ENCODE peak calls at places on chromosomes 2 and 18, in six cellular contexts. One of them, this sample, is unnamed.
A peak's percentile ranks its signal among the peaks of the same experiment; 100 is the strongest.

GRCh38 chr2:140064241-140064640 is 1284.1 kb upstream of the NXPH2 start:
- DNase-seq in fibroblast of mammary gland: no peak
- DNase-seq in activated CD4-positive, alpha-beta T cell treated with anti-CD3 and anti-CD28 coated beads for 24 hours: no peak
- DNase-seq in HTR-8/SVneo: no peak
- DNase-seq in SK-N-MC: no peak
- DNase-seq in dermis blood vessel endothelial cell: no peak
- DNase-seq in this sample: no peak

GRCh38 chr2:17966793-17967192 is 88.3 kb downstream of the KCNS3 start:
- DNase-seq in fibroblast of mammary gland: no peak
- DNase-seq in activated CD4-positive, alpha-beta T cell treated with anti-CD3 and anti-CD28 coated beads for 24 hours: no peak
- DNase-seq in HTR-8/SVneo: no peak
- DNase-seq in SK-N-MC: no peak
- DNase-seq in dermis blood vessel endothelial cell: no peak
- DNase-seq in this sample: no peak

GRCh38 chr2:195121341-195121740 is 535.7 kb upstream of the SLC39A10 start:
- DNase-seq in fibroblast of mammary gland: no peak
- DNase-seq in activated CD4-positive, alpha-beta T cell treated with anti-CD3 and anti-CD28 coated beads for 24 hours: no peak
- DNase-seq in HTR-8/SVneo: no peak
- DNase-seq in SK-N-MC: no peak
- DNase-seq in dermis blood vessel endothelial cell: no peak
- DNase-seq in this sample: no peak

GRCh38 chr2:153004627-153005026 is 286.2 kb downstream of the ARL6IP6 start:
- DNase-seq in fibroblast of mammary gland: no peak
- DNase-seq in activated CD4-positive, alpha-beta T cell treated with anti-CD3 and anti-CD28 coated beads for 24 hours: no peak
- DNase-seq in HTR-8/SVneo: no peak
- DNase-seq in SK-N-MC: no peak
- DNase-seq in dermis blood vessel endothelial cell: no peak
- DNase-seq in this sample: no peak

GRCh38 chr18:31100598-31101147 is 1.5 kb downstream of the DSC2 start:
- DNase-seq in fibroblast of mammary gland: no peak
- DNase-seq in activated CD4-positive, alpha-beta T cell treated with anti-CD3 and anti-CD28 coated beads for 24 hours: no peak
- DNase-seq in HTR-8/SVneo: no peak
- DNase-seq in SK-N-MC: no peak
- DNase-seq in dermis blood vessel endothelial cell: no peak
- DNase-seq in this sample: no peak

GRCh38 chr2:9897796-9898195 is 53.7 kb upstream of the GRHL1 start:
- DNase-seq in fibroblast of mammary gland: peak; percentile 6
- DNase-seq in activated CD4-positive, alpha-beta T cell treated with anti-CD3 and anti-CD28 coated beads for 24 hours: no peak
- DNase-seq in HTR-8/SVneo: no peak
- DNase-seq in SK-N-MC: no peak
- DNase-seq in dermis blood vessel endothelial cell: no peak
- DNase-seq in this sample: no peak

GRCh38 chr18:816869-817268 is 4.8 kb upstream of the YES1 start:
- DNase-seq in fibroblast of mammary gland: no peak
- DNase-seq in activated CD4-positive, alpha-beta T cell treated with anti-CD3 and anti-CD28 coated beads for 24 hours: no peak
- DNase-seq in HTR-8/SVneo: no peak
- DNase-seq in SK-N-MC: no peak
- DNase-seq in dermis blood vessel endothelial cell: no peak
- DNase-seq in this sample: no peak

GRCh38 chr2:233413529-233414272 is 59.4 kb downstream of the DGKD start:
- DNase-seq in fibroblast of mammary gland: peak; percentile 70
- DNase-seq in activated CD4-positive, alpha-beta T cell treated with anti-CD3 and anti-CD28 coated beads for 24 hours: no peak
- DNase-seq in HTR-8/SVneo: peak; percentile 83
- DNase-seq in SK-N-MC: no peak
- DNase-seq in dermis blood vessel endothelial cell: peak; percentile 87
- DNase-seq in this sample: peak; percentile 80

GRCh38 chr2:8882094-8882493 is 44.7 kb upstream of the KIDINS220 start:
- DNase-seq in fibroblast of mammary gland: peak; percentile 48
- DNase-seq in activated CD4-positive, alpha-beta T cell treated with anti-CD3 and anti-CD28 coated beads for 24 hours: no peak
- DNase-seq in HTR-8/SVneo: peak; percentile 18
- DNase-seq in SK-N-MC: no peak
- DNase-seq in dermis blood vessel endothelial cell: peak; percentile 27
- DNase-seq in this sample: no peak

GRCh38 chr2:196851068-196851467 is 41.9 kb upstream of the C2orf66 start:
- DNase-seq in fibroblast of mammary gland: peak; percentile 5
- DNase-seq in activated CD4-positive, alpha-beta T cell treated with anti-CD3 and anti-CD28 coated beads for 24 hours: no peak
- DNase-seq in HTR-8/SVneo: no peak
- DNase-seq in SK-N-MC: no peak
- DNase-seq in dermis blood vessel endothelial cell: no peak
- DNase-seq in this sample: no peak

GRCh38 chr2:88897718-88898117 is 206.2 kb downstream of the RPIA start:
- DNase-seq in fibroblast of mammary gland: no peak
- DNase-seq in activated CD4-positive, alpha-beta T cell treated with anti-CD3 and anti-CD28 coated beads for 24 hours: no peak
- DNase-seq in HTR-8/SVneo: no peak
- DNase-seq in SK-N-MC: no peak
- DNase-seq in dermis blood vessel endothelial cell: no peak
- DNase-seq in this sample: no peak

GRCh38 chr2:112010751-112011150 is 44.3 kb upstream of the TMEM87B start:
- DNase-seq in fibroblast of mammary gland: no peak
- DNase-seq in activated CD4-positive, alpha-beta T cell treated with anti-CD3 and anti-CD28 coated beads for 24 hours: no peak
- DNase-seq in HTR-8/SVneo: no peak
- DNase-seq in SK-N-MC: no peak
- DNase-seq in dermis blood vessel endothelial cell: no peak
- DNase-seq in this sample: no peak

GRCh38 chr2:223989206-223989859 is 32.1 kb downstream of the MRPL44 start:
- DNase-seq in fibroblast of mammary gland: no peak
- DNase-seq in activated CD4-positive, alpha-beta T cell treated with anti-CD3 and anti-CD28 coated beads for 24 hours: no peak
- DNase-seq in HTR-8/SVneo: no peak
- DNase-seq in SK-N-MC: no peak
- DNase-seq in dermis blood vessel endothelial cell: no peak
- DNase-seq in this sample: no peak

GRCh38 chr2:111883661-111884591 is at the start of gene ANAPC1:
- DNase-seq in fibroblast of mammary gland: peak; percentile 66
- DNase-seq in activated CD4-positive, alpha-beta T cell treated with anti-CD3 and anti-CD28 coated beads for 24 hours: peak; percentile 78
- DNase-seq in HTR-8/SVneo: peak; percentile 88
- DNase-seq in SK-N-MC: no peak
- DNase-seq in dermis blood vessel endothelial cell: peak; percentile 90
- DNase-seq in this sample: peak; percentile 87

GRCh38 chr2:54757496-54757895 is 34.0 kb downstream of the EML6 start:
- DNase-seq in fibroblast of mammary gland: peak; percentile 67
- DNase-seq in activated CD4-positive, alpha-beta T cell treated with anti-CD3 and anti-CD28 coated beads for 24 hours: no peak
- DNase-seq in HTR-8/SVneo: no peak
- DNase-seq in SK-N-MC: no peak
- DNase-seq in dermis blood vessel endothelial cell: peak; percentile 24
- DNase-seq in this sample: peak; percentile 21

GRCh38 chr2:240466579-240467148 is 31.2 kb downstream of the GPC1 start:
- DNase-seq in fibroblast of mammary gland: no peak
- DNase-seq in activated CD4-positive, alpha-beta T cell treated with anti-CD3 and anti-CD28 coated beads for 24 hours: no peak
- DNase-seq in HTR-8/SVneo: no peak
- DNase-seq in SK-N-MC: no peak
- DNase-seq in dermis blood vessel endothelial cell: no peak
- DNase-seq in this sample: no peak

GRCh38 chr2:137190411-137191190 is 425.3 kb downstream of the THSD7B start:
- DNase-seq in fibroblast of mammary gland: peak; percentile 70
- DNase-seq in activated CD4-positive, alpha-beta T cell treated with anti-CD3 and anti-CD28 coated beads for 24 hours: no peak
- DNase-seq in HTR-8/SVneo: no peak
- DNase-seq in SK-N-MC: no peak
- DNase-seq in dermis blood vessel endothelial cell: no peak
- DNase-seq in this sample: no peak

This sample was measured in endothelial cell of umbilical vein.